ENCODE peak calls at places on chromosomes 11 and 22, in six cellular contexts. O is Panc1, N is sigmoid colon, U is vagina, I is GM12878, E is upper lobe of left lung. L is an unnamed sample. For H3K9me3, the result is how much of the 10 kb centered on the place peaks cover.

GRCh38 chr22:23708270-23708669 is 17.5 kb downstream of the RGL4 start:
- DNase-seq in O (no peak), N (no peak), U (no peak), I (no peak), E (no peak), L (no peak)

GRCh38 chr11:132022718-132023117 is 652.3 kb downstream of the NTM start:
- DNase-seq in O (no peak), N (no peak), U (no peak), I (no peak), E (no peak), L (no peak)

GRCh38 chr11:123260511-123261211 is 65.6 kb upstream of the CLMP start:
- DNase-seq in O (no peak), N (no peak), U (no peak), I (no peak), E (no peak), L (no peak)

GRCh38 chr22:45997077-45997774 is 20.3 kb upstream of the WNT7B start:
- DNase-seq in O (no peak), N (peak), U (no peak), I (no peak), E (peak), L (peak)

GRCh38 chr11:131845255-131845654 is 474.8 kb downstream of the NTM start:
- DNase-seq in O (no peak), N (no peak), U (no peak), I (no peak), E (no peak), L (no peak)

GRCh38 chr11:48018561-48019229 is 38.3 kb downstream of the PTPRJ start:
- DNase-seq in O (no peak), N (no peak), U (no peak), I (no peak), E (no peak), L (no peak)

GRCh38 chr11:44624761-44625221 is 59.3 kb downstream of the CD82 start:
- DNase-seq in O (no peak), N (peak), U (peak), I (no peak), E (no peak), L (peak)

GRCh38 chr22:27429476-27429875 is 372.1 kb downstream of the MN1 start:
- DNase-seq in O (no peak), N (no peak), U (no peak), I (no peak), E (no peak), L (no peak)

GRCh38 chr11:118117790-118118601 is 31.2 kb upstream of the SMIM35 start:
- DNase-seq in O (no peak), N (no peak), U (no peak), I (no peak), E (no peak), L (no peak)

DNA sequence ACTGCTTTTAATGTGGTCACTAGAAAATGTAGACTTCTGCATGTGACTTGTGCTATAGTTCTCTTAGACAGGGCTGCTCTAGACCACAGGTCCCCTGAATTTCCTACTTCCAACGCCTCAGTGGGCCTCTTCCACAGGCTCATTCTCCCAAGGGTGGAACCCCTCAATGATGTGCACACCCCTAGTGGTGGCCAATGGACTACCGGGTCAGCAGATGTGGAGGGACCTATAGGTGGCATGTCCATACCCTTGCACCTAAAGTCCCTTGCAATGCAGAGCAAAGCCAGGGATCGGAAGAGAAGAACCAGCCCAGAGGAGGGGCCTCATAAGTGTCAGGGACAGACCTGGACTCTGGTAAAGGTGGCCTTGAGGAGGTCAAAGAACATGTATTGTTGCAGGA is 20.0 kb downstream of the MMP13 start:
- DNase-seq in O (no peak), N (no peak), U (no peak), I (no peak), E (no peak), L (no peak)
- TF ChIP-seq CTCF in O (peak), N (no peak), U (no peak), I (no peak), E (no peak), L (no peak)

DNA sequence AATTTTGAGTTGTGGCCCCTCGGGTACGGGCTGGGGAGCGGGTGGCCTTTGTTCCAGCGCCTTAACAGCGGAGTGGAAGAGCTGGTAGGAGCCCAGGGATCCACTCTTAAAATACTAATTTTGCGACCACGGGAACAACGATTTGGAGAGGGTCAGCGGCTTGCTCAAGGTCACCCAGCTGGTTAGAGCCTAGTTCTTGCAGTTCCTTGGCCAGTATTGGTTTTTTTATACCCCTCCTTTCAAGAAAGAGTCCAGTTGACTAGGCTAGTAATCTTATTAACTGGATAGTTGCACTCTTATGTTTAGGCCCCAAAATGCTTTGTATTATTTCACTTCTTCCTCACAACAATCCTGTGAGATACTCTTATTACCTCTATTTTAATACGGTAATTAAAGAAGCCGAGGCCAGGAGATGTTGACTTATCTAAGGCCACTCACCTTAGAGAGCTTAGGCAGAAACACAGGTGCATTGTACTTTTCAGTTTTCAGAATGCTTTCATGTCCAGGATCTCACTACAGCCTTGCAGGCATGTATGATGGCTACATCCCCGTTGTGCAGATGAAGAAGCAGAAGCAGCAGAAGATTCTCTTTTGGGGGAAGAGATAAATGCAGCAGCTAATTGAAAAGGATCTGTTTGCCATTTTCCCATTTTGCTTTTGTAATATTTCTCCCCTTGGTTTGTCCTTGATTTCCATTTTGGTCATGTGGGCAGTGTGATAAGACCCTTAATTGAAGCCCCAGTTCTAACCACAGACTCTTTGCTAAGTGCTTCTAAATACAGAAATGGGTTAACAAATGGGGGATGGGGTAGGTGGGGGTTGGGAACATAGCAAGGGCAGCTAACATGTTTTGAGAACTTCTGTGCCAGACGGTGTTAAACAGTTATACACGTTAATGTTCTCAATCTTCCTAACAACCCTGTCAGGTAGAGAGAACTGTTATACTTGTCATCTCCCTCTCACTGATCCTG is 1.4 kb downstream of the SREBF2 start:
- DNase-seq in O (no peak), N (no peak), U (no peak), I (no peak), E (no peak), L (no peak)
- H3K9me3 ChIP-seq in O (under half), N (under half), U (under half), I (under half), E (under half), L (under half)

DNA sequence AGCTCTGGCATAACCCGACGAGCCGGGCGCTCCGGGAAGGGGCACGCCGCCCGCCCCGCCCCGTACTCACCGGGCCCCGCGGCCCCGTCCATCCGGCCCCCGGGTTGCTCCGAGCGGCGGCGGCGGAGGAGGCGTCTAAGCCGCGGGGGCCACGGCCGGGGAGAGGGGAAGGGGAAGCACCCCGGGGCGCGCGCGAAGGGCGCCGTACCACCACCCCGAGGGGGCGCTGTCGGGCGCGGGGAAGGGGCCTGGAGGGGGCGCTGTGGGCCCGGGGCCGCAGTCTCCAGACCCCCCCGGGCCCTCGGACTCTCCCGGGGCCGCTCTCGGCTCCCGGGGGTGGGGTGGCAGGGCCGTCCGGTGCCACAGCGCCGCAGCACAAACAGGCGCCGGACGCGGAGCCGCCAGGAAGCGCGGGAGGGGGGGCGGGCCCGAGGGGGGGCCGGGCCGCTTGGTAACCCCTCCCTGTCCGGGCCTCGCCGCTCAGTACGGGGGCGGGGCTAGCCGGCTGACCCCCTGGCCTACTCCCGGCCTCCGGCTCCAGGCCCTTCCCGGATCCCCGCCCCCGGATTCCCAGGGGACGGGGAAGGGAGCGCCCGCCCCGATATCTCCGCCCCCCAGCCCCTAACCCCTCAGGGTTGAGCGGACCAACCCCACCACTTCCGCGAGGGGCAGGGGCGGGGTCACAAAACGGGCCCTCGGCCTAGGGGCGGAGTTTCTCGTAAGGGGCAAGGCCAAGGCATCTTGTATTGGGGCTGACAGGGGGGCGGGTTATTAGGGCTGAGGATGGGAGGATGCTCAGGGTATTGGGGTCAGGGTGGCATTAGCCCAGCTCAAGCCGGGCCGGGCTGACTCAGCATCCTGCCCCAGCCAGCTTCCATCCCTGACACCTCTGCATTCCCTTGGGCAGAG is at the start of the genes EML3 and ROM1:
- DNase-seq in O (no peak), N (peak), U (no peak), I (no peak), E (peak), L (peak)
- TF ChIP-seq POLR2AphosphoS5 in O (peak), N (peak), U (peak), I (no peak), E (peak), L (peak)

DNA sequence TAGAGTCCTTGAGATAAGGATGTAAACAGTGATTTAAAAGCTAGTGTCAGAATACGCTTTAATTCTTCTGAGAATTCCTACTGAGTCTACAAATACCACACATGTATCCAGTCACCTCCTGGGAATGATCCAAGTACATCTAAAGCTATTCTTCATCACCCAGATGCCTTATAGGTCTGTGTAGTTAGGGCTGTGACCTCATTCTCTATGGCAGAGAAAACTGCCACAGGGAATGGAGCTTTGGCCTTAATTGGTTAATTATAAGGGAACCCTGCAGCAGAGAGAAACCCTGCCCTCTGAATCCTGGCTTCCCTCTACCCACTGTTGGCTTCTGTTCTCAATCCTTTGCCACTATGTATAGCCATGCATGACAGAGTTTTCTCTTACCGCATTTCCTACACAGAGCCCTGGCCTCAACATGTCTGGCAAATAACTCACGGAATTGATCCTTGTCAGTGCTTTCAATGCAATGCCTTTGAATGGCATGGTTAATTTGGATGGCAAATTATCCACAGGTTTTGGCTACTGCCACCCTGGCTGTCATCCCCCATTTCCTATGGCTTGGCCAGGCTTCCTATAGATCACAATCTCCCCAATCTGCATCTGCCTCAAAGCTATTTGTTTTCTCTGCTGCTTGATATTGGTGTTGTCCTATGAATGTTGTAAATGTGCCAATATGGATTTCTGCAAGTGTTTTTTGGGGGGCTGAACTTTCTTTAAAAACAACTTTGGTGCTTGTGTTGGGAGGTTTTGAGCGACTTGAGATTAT is 2.9 kb downstream of the DIXDC1 start:
- DNase-seq in O (no peak), N (no peak), U (peak), I (no peak), E (no peak), L (no peak)
- TF ChIP-seq CTCF in O (no peak), N (no peak), U (no peak), I (no peak), E (no peak), L (no peak)

GRCh38 chr22:48212727-48213126 is 1450.3 kb downstream of the TBC1D22A start:
- DNase-seq in O (no peak), N (no peak), U (no peak), I (no peak), E (no peak), L (no peak)
- H3K9me3 ChIP-seq in O (under half), N (under half), U (under half), I (under half), E (under half), L (under half)